ENCODE peak calls at places on chromosomes 13 and 19, in nine cellular contexts. U, X, A, H, E, J, K, L and F are unnamed samples. For H3K4me1, the result is how much of the 10 kb centered on the place peaks cover.

GRCh38 chr19:40565355-40565754 is 11.3 kb upstream of the SHKBP1 start:
- DNase-seq in U (no peak), X (no peak), A (no peak), H (no peak), E (no peak), J (no peak), K (peak), L (no peak), F (no peak)

GRCh38 chr13:110719036-110719710 is 5.7 kb downstream of the ING1 start:
- DNase-seq in U (no peak), X (no peak), A (no peak), H (no peak), E (no peak), J (no peak), K (peak), L (no peak), F (peak)

GRCh38 chr13:70080030-70080429 is 27.6 kb upstream of the ATXN8OS start:
- DNase-seq in U (no peak), X (no peak), A (no peak), H (no peak), E (no peak), J (no peak), K (no peak), L (peak), F (no peak)

GRCh38 chr19:49911381-49912145 is 14.9 kb upstream of the IL4I1 start:
- DNase-seq in U (no peak), X (no peak), A (no peak), H (no peak), E (no peak), J (no peak), K (no peak), L (no peak), F (no peak)

GRCh38 chr13:97030705-97031452 is 36.6 kb upstream of the OXGR1 start:
- DNase-seq in U (peak), X (no peak), A (no peak), H (peak), E (no peak), J (no peak), K (no peak), L (peak), F (no peak)

GRCh38 chr13:63345835-63346234 is 1930.2 kb upstream of the PCDH20 start:
- DNase-seq in U (no peak), X (no peak), A (no peak), H (peak), E (no peak), J (no peak), K (no peak), L (no peak), F (no peak)

GRCh38 chr19:18282021-18282787 is 782 bp upstream of the JUND start:
- DNase-seq in U (no peak), X (no peak), A (no peak), H (peak), E (no peak), J (peak), K (peak), L (no peak), F (no peak)

GRCh38 chr13:50323440-50324070 is 308.3 kb downstream of the KCNRG start:
- DNase-seq in U (no peak), X (no peak), A (no peak), H (peak), E (no peak), J (no peak), K (no peak), L (peak), F (no peak)

GRCh38 chr19:3683866-3684816 is 16.1 kb downstream of the PIP5K1C start:
- DNase-seq in U (no peak), X (no peak), A (no peak), H (no peak), E (no peak), J (no peak), K (peak), L (peak), F (no peak)

GRCh38 chr19:14719162-14719561 is 29.3 kb downstream of the ZNF333 start:
- DNase-seq in U (no peak), X (no peak), A (no peak), H (no peak), E (no peak), J (no peak), K (no peak), L (no peak), F (no peak)

GRCh38 chr13:97948041-97948440 is 5.4 kb upstream of the IPO5 start:
- DNase-seq in U (no peak), X (no peak), A (no peak), H (peak), E (no peak), J (no peak), K (no peak), L (peak), F (no peak)

GRCh38 chr13:48492123-48493075 is 40.5 kb downstream of the RCBTB2 start:
- DNase-seq in U (peak), X (peak), A (peak), H (no peak), E (peak), J (no peak), K (peak), L (no peak), F (peak)

GRCh38 chr13:97856001-97856675 is 97.3 kb upstream of the IPO5 start:
- DNase-seq in U (peak), X (peak), A (no peak), H (no peak), E (peak), J (no peak), K (peak), L (peak), F (no peak)

GRCh38 chr13:106348032-106348431 is 187.4 kb downstream of the EFNB2 start:
- DNase-seq in U (no peak), X (no peak), A (no peak), H (peak), E (no peak), J (no peak), K (no peak), L (peak), F (no peak)

GRCh38 chr13:51000576-51001260 is 91.1 kb downstream of the RNASEH2B start:
- DNase-seq in U (no peak), X (no peak), A (no peak), H (peak), E (no peak), J (no peak), K (no peak), L (peak), F (no peak)

GRCh38 chr19:56314018-56314583 is 538 bp downstream of the ZSCAN5A start:
- DNase-seq in U (no peak), X (no peak), A (no peak), H (peak), E (no peak), J (no peak), K (no peak), L (no peak), F (no peak)

GRCh38 chr13:27667946-27668345 is 46.3 kb downstream of the POLR1D start:
- DNase-seq in U (peak), X (no peak), A (no peak), H (no peak), E (no peak), J (no peak), K (no peak), L (peak), F (no peak)

GRCh38 chr19:10270180-10270615 is 722 bp upstream of the ICAM1 start:
- DNase-seq in U (peak), X (peak), A (peak), H (no peak), E (no peak), J (no peak), K (peak), L (no peak), F (peak)

GRCh38 chr19:5172859-5173577 is 167.6 kb downstream of the PTPRS start:
- DNase-seq in U (no peak), X (no peak), A (no peak), H (peak), E (no peak), J (peak), K (peak), L (peak), F (no peak)

GRCh38 chr19:46515879-46516350 is 20.2 kb upstream of the PNMA8B start:
- DNase-seq in U (no peak), X (no peak), A (peak), H (peak), E (no peak), J (no peak), K (no peak), L (peak), F (no peak)

GRCh38 chr19:30448386-30449130 is 76.4 kb downstream of the ZNF536 start:
- DNase-seq in U (no peak), X (no peak), A (no peak), H (no peak), E (no peak), J (no peak), K (no peak), L (no peak), F (no peak)

GRCh38 chr13:66427330-66427990 is 802.7 kb downstream of the PCDH9 start:
- DNase-seq in U (no peak), X (no peak), A (no peak), H (no peak), E (no peak), J (no peak), K (no peak), L (no peak), F (no peak)

GRCh38 chr13:66430266-66430665 is 799.9 kb downstream of the PCDH9 start:
- DNase-seq in U (no peak), X (no peak), A (no peak), H (no peak), E (no peak), J (no peak), K (no peak), L (no peak), F (no peak)

GRCh38 chr13:66424417-66424816 is 805.7 kb downstream of the PCDH9 start:
- DNase-seq in U (no peak), X (no peak), A (no peak), H (peak), E (no peak), J (no peak), K (no peak), L (peak), F (no peak)

GRCh38 chr13:66425741-66426140 is 804.4 kb downstream of the PCDH9 start:
- DNase-seq in U (no peak), X (no peak), A (no peak), H (no peak), E (no peak), J (no peak), K (no peak), L (peak), F (no peak)
- H3K4me1 ChIP-seq in U (under half), X (under half), A (under half), H (under half), E (under half), J (under half), K (under half), L (under half), F (under half)

DNA sequence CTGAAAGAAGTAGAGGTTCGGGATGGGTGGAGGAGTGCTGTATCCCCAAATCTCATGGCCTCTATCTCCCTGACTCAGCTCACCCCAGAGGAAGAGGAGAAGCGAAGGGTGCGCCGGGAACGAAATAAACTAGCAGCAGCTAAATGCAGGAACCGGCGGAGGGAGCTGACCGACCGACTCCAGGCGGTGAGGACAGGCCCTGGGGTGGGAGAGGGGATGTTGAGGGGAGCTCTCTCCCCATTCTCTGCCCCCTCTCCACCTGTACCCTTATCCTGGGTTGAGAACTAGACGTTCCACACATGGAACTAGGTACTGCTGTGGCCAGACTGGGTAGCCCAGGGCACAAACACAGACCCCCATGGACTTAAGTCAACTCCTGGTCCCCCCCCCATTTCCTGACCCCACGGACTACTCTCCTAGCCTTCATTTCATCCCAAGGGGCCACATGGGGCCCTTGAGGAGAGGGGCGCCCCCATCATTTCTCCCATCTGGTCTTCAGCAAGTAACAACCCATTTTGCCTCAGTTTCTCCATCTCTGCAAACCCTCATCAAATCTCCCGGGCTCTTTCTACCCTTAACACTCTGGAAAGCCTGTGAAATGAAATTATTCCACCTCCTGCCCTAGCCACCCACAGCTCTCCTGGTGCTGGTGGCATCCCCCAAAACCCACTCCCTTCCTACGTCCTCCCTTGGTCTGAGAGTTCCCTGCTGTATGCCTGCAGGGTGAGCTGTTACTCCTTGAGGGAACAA is 3.5 kb downstream of the FOSB start:
- DNase-seq in U (no peak), X (no peak), A (no peak), H (no peak), E (no peak), J (no peak), K (no peak), L (no peak), F (no peak)
- H3K4me3 ChIP-seq in U (no peak), X (no peak), A (no peak), H (peak), E (no peak), J (no peak), K (peak), L (no peak), F (no peak)

GRCh38 chr13:46556380-46556779 is 3.4 kb downstream of the LRCH1 start:
- DNase-seq in U (no peak), X (no peak), A (no peak), H (no peak), E (no peak), J (no peak), K (no peak), L (no peak), F (no peak)

GRCh38 chr13:46553886-46554855 is 1.2 kb downstream of the LRCH1 start:
- DNase-seq in U (peak), X (peak), A (peak), H (peak), E (peak), J (peak), K (peak), L (peak), F (peak)

GRCh38 chr13:46553521-46553885 is 533 bp downstream of the LRCH1 start:
- DNase-seq in U (no peak), X (no peak), A (no peak), H (no peak), E (no peak), J (no peak), K (peak), L (no peak), F (peak)

GRCh38 chr13:46554971-46555370 is 2.0 kb downstream of the LRCH1 start:
- DNase-seq in U (no peak), X (no peak), A (no peak), H (no peak), E (no peak), J (no peak), K (no peak), L (peak), F (no peak)

GRCh38 chr13:46555722-46556121 is 2.8 kb downstream of the LRCH1 start:
- DNase-seq in U (no peak), X (no peak), A (no peak), H (peak), E (no peak), J (no peak), K (no peak), L (no peak), F (no peak)
- TF ChIP-seq CTCF in U (no peak), X (no peak), A (no peak), H (no peak), E (no peak), J (no peak), K (no peak), L (no peak), F (no peak)

GRCh38 chr19:47895165-47895782 is 9.2 kb upstream of the SULT2A1 start:
- DNase-seq in U (no peak), X (no peak), A (no peak), H (no peak), E (no peak), J (no peak), K (no peak), L (no peak), F (no peak)

GRCh38 chr19:47901370-47901769 is 15.3 kb upstream of the SULT2A1 start:
- DNase-seq in U (peak), X (no peak), A (no peak), H (no peak), E (no peak), J (no peak), K (no peak), L (no peak), F (no peak)

GRCh38 chr19:47896019-47896418 is 9.9 kb upstream of the SULT2A1 start:
- DNase-seq in U (no peak), X (no peak), A (no peak), H (no peak), E (no peak), J (no peak), K (no peak), L (no peak), F (no peak)

GRCh38 chr19:47899335-47899734 is 13.2 kb upstream of the SULT2A1 start:
- DNase-seq in U (peak), X (no peak), A (no peak), H (no peak), E (no peak), J (no peak), K (no peak), L (no peak), F (no peak)

DNA sequence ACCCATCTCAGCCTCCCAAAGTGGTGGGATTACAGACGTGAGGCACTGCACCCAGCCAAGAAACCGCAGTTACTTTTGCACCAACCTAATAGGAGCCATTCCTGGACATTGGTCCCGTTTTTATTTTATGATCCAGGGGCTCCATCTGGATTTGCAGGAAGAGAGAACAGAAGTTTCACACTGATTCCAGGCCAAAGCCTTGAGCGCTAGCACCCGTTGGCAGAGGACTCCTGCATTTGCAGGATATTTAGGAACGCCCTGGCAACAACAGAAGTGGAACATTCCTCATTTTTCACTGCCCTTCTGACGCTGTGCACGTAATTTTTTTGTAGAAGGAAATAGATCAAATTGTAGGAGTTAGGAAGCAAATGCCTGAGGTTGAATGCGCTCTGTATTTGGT is 11.7 kb upstream of the SULT2A1 start:
- DNase-seq in U (no peak), X (no peak), A (no peak), H (no peak), E (no peak), J (no peak), K (no peak), L (no peak), F (no peak)
- H3K4me1 ChIP-seq in U (under half), X (under half), A (under half), H (under half), E (under half), J (under half), K (under half), L (under half), F (under half)

GRCh38 chr13:112969692-112970338 is 801 bp downstream of the MCF2L start:
- DNase-seq in U (no peak), X (peak), A (no peak), H (no peak), E (no peak), J (no peak), K (no peak), L (no peak), F (no peak)
- H3K4me3 ChIP-seq in U (peak), X (peak), A (peak), H (peak), E (peak), J (peak), K (peak), L (no peak), F (no peak)

GRCh38 chr13:43786766-43787517 is at the start of gene ENOX1:
- DNase-seq in U (peak), X (peak), A (no peak), H (peak), E (peak), J (no peak), K (peak), L (peak), F (peak)

GRCh38 chr13:43785681-43786471 is 896 bp downstream of the ENOX1 start:
- DNase-seq in U (peak), X (peak), A (no peak), H (peak), E (peak), J (peak), K (peak), L (peak), F (peak)

GRCh38 chr13:43787518-43787891 is 733 bp upstream of the ENOX1 start:
- DNase-seq in U (no peak), X (no peak), A (no peak), H (peak), E (no peak), J (no peak), K (no peak), L (no peak), F (no peak)

GRCh38 chr13:43786472-43786765 is 353 bp downstream of the ENOX1 start:
- DNase-seq in U (no peak), X (no peak), A (no peak), H (no peak), E (no peak), J (no peak), K (no peak), L (no peak), F (no peak)

GRCh38 chr13:43787998-43788397 is 1.2 kb upstream of the ENOX1 start:
- DNase-seq in U (peak), X (no peak), A (no peak), H (peak), E (no peak), J (no peak), K (no peak), L (peak), F (no peak)
- TF ChIP-seq CTCF in U (peak), X (peak), A (no peak), H (peak), E (no peak), J (peak), K (no peak), L (peak), F (no peak)

DNA sequence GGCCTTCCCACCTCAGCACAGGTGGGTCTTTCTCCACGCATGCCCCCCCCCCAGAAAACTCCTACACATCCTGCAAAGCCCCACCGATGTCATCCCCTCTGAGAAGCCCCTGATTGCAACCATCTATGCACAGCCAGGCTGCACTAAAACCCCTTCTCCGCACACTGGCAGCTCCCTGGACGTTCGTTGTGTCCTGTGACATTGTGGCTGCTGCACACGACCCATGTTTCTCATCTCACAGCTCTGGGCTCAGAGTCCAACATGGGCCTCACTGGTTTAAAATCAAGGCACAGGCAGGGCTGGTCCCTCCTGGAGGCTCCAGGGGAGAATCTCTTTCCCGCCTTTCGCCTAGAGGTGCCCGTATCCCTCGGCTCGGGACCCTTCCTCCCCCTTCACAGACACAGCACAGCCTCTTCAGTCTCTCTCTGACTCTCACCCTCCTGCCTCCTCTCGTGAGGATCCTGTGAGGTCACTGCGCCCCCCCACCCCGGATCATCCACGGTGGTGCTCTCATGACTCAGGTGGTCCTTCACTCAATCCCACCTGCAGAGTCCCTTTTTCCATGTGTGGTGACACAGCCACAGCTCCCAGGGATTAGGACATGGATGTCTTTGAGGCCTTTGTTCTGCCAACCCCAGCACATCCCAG is 71.2 kb downstream of the GADD45B start:
- DNase-seq in U (no peak), X (no peak), A (no peak), H (no peak), E (no peak), J (no peak), K (peak), L (no peak), F (peak)
- H3K4me1 ChIP-seq in U (under half), X (under half), A (under half), H (under half), E (under half), J (half or more), K (under half), L (under half), F (under half)

GRCh38 chr13:94601446-94602431 is at the start of gene GPR180:
- DNase-seq in U (peak), X (peak), A (peak), H (peak), E (peak), J (peak), K (peak), L (peak), F (peak)
- H3K4me3 ChIP-seq in U (peak), X (peak), A (peak), H (peak), E (peak), J (peak), K (peak), L (peak), F (peak)